ENCODE peak calls at places on chromosomes 12 and 14, in eight cellular contexts. I is endothelial cell of umbilical vein, L is HepG2, V is K562, T is HCT116, K is suprapubic skin, J is stomach, A is breast epithelium. H is an unnamed sample.

GRCh38 chr12:120853188-120853587 is 51.0 kb downstream of the SPPL3 start:
- DNase-seq in I (no peak), L (no peak), V (no peak), T (no peak), K (no peak), J (no peak), A (no peak), H (no peak)

GRCh38 chr12:44942714-44943113 is 66.6 kb upstream of the NELL2 start:
- DNase-seq in I (no peak), L (no peak), V (no peak), T (no peak), K (no peak), J (no peak), A (no peak), H (no peak)

GRCh38 chr14:91115986-91116385 is 2.1 kb downstream of the DGLUCY start:
- DNase-seq in I (peak), L (no peak), V (no peak), T (no peak), K (no peak), J (peak), A (no peak), H (no peak)

GRCh38 chr12:104250366-104251125 is 35.0 kb downstream of the TXNRD1 start:
- DNase-seq in I (no peak), L (no peak), V (no peak), T (no peak), K (no peak), J (no peak), A (no peak), H (no peak)

GRCh38 chr12:89263874-89264273 is 88.4 kb downstream of the DUSP6 start:
- DNase-seq in I (no peak), L (no peak), V (no peak), T (no peak), K (no peak), J (no peak), A (no peak), H (no peak)

GRCh38 chr12:64655141-64655540 is 44.8 kb downstream of the RASSF3 start:
- DNase-seq in I (no peak), L (peak), V (no peak), T (no peak), K (no peak), J (no peak), A (no peak), H (no peak)

GRCh38 chr12:53378705-53379388 is 1.1 kb upstream of the SP1 start:
- DNase-seq in I (no peak), L (no peak), V (no peak), T (no peak), K (no peak), J (no peak), A (no peak), H (no peak)

GRCh38 chr14:100223332-100224171 is 15.4 kb upstream of the YY1 start:
- DNase-seq in I (no peak), L (peak), V (no peak), T (no peak), K (no peak), J (no peak), A (no peak), H (peak)

GRCh38 chr12:55624056-55624455 is 12.6 kb upstream of the OR10P1 start:
- DNase-seq in I (no peak), L (no peak), V (no peak), T (no peak), K (no peak), J (no peak), A (no peak), H (no peak)

GRCh38 chr12:109538191-109538863 is 35.0 kb downstream of the MMAB start:
- DNase-seq in I (no peak), L (no peak), V (no peak), T (no peak), K (no peak), J (no peak), A (no peak), H (no peak)

GRCh38 chr12:113204806-113205205 is 16.5 kb upstream of the TPCN1 start:
- DNase-seq in I (no peak), L (no peak), V (no peak), T (no peak), K (no peak), J (no peak), A (no peak), H (no peak)

GRCh38 chr12:53324113-53324778 is 2.8 kb upstream of the AAAS start:
- DNase-seq in I (no peak), L (no peak), V (no peak), T (no peak), K (no peak), J (peak), A (no peak), H (peak)

GRCh38 chr14:29735459-29735858 is 192.2 kb downstream of the PRKD1 start:
- DNase-seq in I (no peak), L (no peak), V (no peak), T (no peak), K (no peak), J (no peak), A (no peak), H (no peak)

GRCh38 chr12:85807681-85808228 is 28.5 kb downstream of the RASSF9 start:
- DNase-seq in I (no peak), L (no peak), V (no peak), T (no peak), K (no peak), J (no peak), A (no peak), H (no peak)

GRCh38 chr12:96434107-96434506 is 33.9 kb upstream of the CDK17 start:
- DNase-seq in I (peak), L (no peak), V (no peak), T (no peak), K (no peak), J (no peak), A (no peak), H (no peak)

GRCh38 chr14:95348395-95349080 is 28.8 kb upstream of the CLMN start:
- DNase-seq in I (no peak), L (no peak), V (no peak), T (no peak), K (no peak), J (no peak), A (no peak), H (no peak)

GRCh38 chr14:91681893-91682563 is 49.9 kb downstream of the CATSPERB start:
- DNase-seq in I (no peak), L (no peak), V (no peak), T (no peak), K (no peak), J (no peak), A (no peak), H (no peak)

GRCh38 chr14:73231874-73232851 is 5.1 kb upstream of the PAPLN start:
- DNase-seq in I (peak), L (peak), V (peak), T (no peak), K (no peak), J (no peak), A (no peak), H (no peak)

GRCh38 chr12:23893611-23894010 is 55.9 kb downstream of the SOX5 start:
- DNase-seq in I (no peak), L (no peak), V (no peak), T (no peak), K (no peak), J (no peak), A (no peak), H (no peak)

GRCh38 chr12:19223695-19224094 is 94.2 kb downstream of the PLEKHA5 start:
- DNase-seq in I (no peak), L (no peak), V (no peak), T (no peak), K (no peak), J (no peak), A (no peak), H (no peak)

GRCh38 chr12:118189761-118190181 is 53.8 kb downstream of the PEBP1 start:
- DNase-seq in I (peak), L (no peak), V (no peak), T (no peak), K (no peak), J (no peak), A (no peak), H (no peak)

GRCh38 chr14:106276326-106277267 is 750.2 kb downstream of the TMEM121 start:
- DNase-seq in I (no peak), L (no peak), V (no peak), T (no peak), K (no peak), J (no peak), A (no peak), H (no peak)

GRCh38 chr12:109778684-109779083 is 54.5 kb downstream of the TRPV4 start:
- DNase-seq in I (no peak), L (no peak), V (no peak), T (no peak), K (no peak), J (no peak), A (no peak), H (no peak)

DNA sequence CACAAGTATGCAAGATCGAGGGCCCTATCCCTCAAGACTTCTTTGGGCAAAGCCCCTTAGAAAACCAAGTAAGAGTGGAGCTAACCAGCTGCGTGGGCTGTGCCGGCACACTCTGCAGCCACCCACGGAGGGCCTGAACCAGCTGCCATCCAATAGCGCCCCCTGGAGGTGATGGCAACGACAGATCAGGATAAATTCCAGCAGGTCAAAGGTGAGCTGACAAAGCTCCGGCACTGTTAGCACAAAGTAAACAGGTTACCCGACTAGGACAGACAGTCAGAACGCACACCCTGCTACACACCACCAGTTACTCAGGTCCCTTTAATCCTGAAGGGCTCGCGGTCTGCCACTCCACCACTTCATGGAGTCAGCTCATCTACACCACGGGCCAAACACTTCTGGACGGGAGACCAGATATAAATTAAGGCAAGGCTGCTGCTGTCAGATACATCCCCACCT is 4.9 kb downstream of the ZBTB39 start:
- DNase-seq in I (peak), L (peak), V (peak), T (peak), K (peak), J (peak), A (peak), H (peak)
- TF ChIP-seq POLR2AphosphoS5 in I (peak), L (no peak), V (no peak), T (no peak), K (no peak), J (no peak), A (no peak), H (peak)

GRCh38 chr14:69766984-69767368 is at the start of gene SRSF5:
- DNase-seq in I (peak), L (peak), V (peak), T (peak), K (peak), J (peak), A (peak), H (peak)
- TF ChIP-seq POLR2A in I (peak), L (peak), V (peak), T (peak), K (peak), J (no peak), A (peak), H (peak)

GRCh38 chr14:104734051-104734587 is 10.1 kb downstream of the ADSS1 start:
- DNase-seq in I (no peak), L (no peak), V (no peak), T (no peak), K (no peak), J (no peak), A (no peak), H (no peak)

GRCh38 chr14:104732931-104733681 is 9.1 kb downstream of the ADSS1 start:
- DNase-seq in I (no peak), L (no peak), V (no peak), T (no peak), K (no peak), J (peak), A (no peak), H (no peak)

GRCh38 chr14:104731249-104731924 is 7.4 kb downstream of the ADSS1 start:
- DNase-seq in I (no peak), L (peak), V (peak), T (no peak), K (no peak), J (no peak), A (no peak), H (no peak)

GRCh38 chr14:104731925-104732294 is 7.9 kb downstream of the ADSS1 start:
- DNase-seq in I (no peak), L (no peak), V (no peak), T (no peak), K (no peak), J (no peak), A (no peak), H (no peak)

GRCh38 chr14:104732355-104732804 is 8.4 kb downstream of the ADSS1 start:
- DNase-seq in I (no peak), L (no peak), V (no peak), T (no peak), K (no peak), J (peak), A (no peak), H (no peak)
- H3K27ac ChIP-seq in I (no peak), L (no peak), V (no peak), T (peak), K (no peak), J (peak), A (no peak), H (no peak)

GRCh38 chr14:56339855-56340701 is 221.9 kb downstream of the PELI2 start:
- DNase-seq in I (peak), L (peak), V (peak), T (peak), K (peak), J (peak), A (peak), H (peak)
- TF ChIP-seq POLR2AphosphoS5 in I (no peak), L (no peak), V (no peak), T (no peak), K (no peak), J (peak), A (peak), H (no peak)

DNA sequence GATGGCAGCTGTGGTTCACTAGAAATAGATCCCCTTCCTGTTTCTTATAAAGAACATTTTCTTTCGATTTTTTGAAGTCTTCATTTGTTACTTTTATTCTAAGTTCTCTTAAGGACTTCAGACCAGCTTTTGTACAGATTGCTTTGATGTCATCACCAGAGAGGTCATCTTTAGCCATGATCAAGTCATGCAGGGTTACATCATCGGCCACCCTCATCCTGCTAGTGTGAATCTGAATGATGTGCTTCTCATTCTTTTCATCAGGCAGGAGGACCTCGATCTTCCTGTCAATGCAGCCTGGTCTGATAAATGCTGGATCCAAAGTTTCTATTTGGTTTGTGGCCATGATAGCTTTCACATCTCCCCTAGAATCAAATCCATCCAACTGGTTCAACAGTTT is 706.7 kb downstream of the RERGL start:
- DNase-seq in I (no peak), L (no peak), V (no peak), T (no peak), K (no peak), J (no peak), A (no peak), H (no peak)
- TF ChIP-seq POLR2A in I (no peak), L (no peak), V (no peak), T (no peak), K (no peak), J (no peak), A (no peak), H (no peak)

DNA sequence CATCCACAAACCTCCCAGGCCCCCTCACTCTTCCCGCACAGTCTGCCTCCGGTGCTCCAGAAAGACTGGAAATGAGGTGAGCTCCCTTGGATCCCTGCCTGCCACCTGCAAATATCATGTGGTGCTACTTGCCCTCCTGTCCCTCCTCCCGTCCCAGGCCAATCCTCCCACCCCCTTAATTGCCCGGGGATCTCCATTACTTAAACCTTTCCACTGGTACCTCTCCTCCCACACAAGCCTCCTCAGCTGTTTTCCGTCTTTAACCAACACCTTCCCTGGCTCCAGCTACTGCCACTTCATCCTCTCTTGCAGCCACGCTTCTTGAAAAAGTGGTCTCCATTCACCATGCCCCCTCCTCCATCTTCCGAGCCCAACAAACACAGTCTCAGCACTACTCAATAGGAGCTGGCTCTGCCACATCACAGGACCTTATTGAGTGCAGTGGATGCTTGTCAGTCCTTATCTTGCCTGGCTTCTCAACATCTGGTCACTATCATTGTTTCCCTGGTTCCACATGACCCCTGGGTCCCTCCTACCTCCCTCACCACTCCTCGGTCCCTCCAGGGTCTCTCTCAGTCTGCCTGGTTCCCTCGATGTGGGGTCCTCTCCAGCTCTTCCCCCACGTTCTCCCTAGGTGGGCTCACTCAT is 11.5 kb downstream of the FAIM2 start:
- DNase-seq in I (no peak), L (no peak), V (peak), T (no peak), K (no peak), J (no peak), A (no peak), H (no peak)
- H3K27ac ChIP-seq in I (no peak), L (no peak), V (no peak), T (no peak), K (no peak), J (no peak), A (no peak), H (no peak)

GRCh38 chr12:1003600-1004271 is 12.7 kb downstream of the ERC1 start:
- DNase-seq in I (no peak), L (peak), V (no peak), T (no peak), K (no peak), J (no peak), A (no peak), H (no peak)
- TF ChIP-seq POLR2AphosphoS5 in I (no peak), L (no peak), V (no peak), T (no peak), K (no peak), J (no peak), A (no peak), H (no peak)